ENCODE peak calls at places on chromosome 15, in nine cellular contexts. One of them, this sample, is unnamed.
A peak's percentile ranks its signal among the peaks of the same experiment; 100 is the strongest.

GRCh38 chr15:55999635-56000034 is 6.2 kb upstream of the NEDD4 start:
- DNase-seq in left cardiac atrium: no peak
- DNase-seq in Right ventricle myocardium superior: no peak
- DNase-seq in C1 segment of cervical spinal cord: no peak
- DNase-seq in NCI-H2081: no peak
- DNase-seq in aorta: no peak
- DNase-seq in RPMI7951: no peak
- DNase-seq in effector CD4-positive, alpha-beta T cell: no peak
- DNase-seq in left ventricle myocardium superior: no peak
- DNase-seq in this sample: no peak

GRCh38 chr15:90681480-90681879 is 35.7 kb upstream of the BLM start:
- DNase-seq in Right ventricle myocardium superior: no peak
- DNase-seq in aorta: peak; percentile 74
- DNase-seq in NCI-H2081: no peak
- DNase-seq in C1 segment of cervical spinal cord: no peak
- DNase-seq in effector CD4-positive, alpha-beta T cell: no peak
- DNase-seq in RPMI7951: peak; percentile 99
- DNase-seq in left cardiac atrium: no peak
- DNase-seq in left ventricle myocardium superior: no peak
- DNase-seq in this sample: no peak

GRCh38 chr15:91118796-91119590 is 18.9 kb downstream of the SV2B start:
- DNase-seq in RPMI7951: no peak
- DNase-seq in Right ventricle myocardium superior: no peak
- DNase-seq in left cardiac atrium: no peak
- DNase-seq in C1 segment of cervical spinal cord: no peak
- DNase-seq in left ventricle myocardium superior: no peak
- DNase-seq in effector CD4-positive, alpha-beta T cell: no peak
- DNase-seq in aorta: no peak
- DNase-seq in NCI-H2081: no peak
- DNase-seq in this sample: no peak

GRCh38 chr15:69253156-69253555 is 45.6 kb upstream of the PAQR5 start:
- DNase-seq in aorta: peak; percentile 48
- DNase-seq in left cardiac atrium: peak; percentile 61
- DNase-seq in RPMI7951: peak; percentile 97
- DNase-seq in effector CD4-positive, alpha-beta T cell: no peak
- DNase-seq in C1 segment of cervical spinal cord: no peak
- DNase-seq in left ventricle myocardium superior: no peak
- DNase-seq in NCI-H2081: no peak
- DNase-seq in Right ventricle myocardium superior: no peak
- DNase-seq in this sample: no peak

GRCh38 chr15:74365619-74366445 is 1.6 kb downstream of the CYP11A1 start:
- DNase-seq in NCI-H2081: no peak
- DNase-seq in left ventricle myocardium superior: peak; percentile 68
- DNase-seq in effector CD4-positive, alpha-beta T cell: no peak
- DNase-seq in RPMI7951: no peak
- DNase-seq in left cardiac atrium: peak; percentile 63
- DNase-seq in Right ventricle myocardium superior: peak; percentile 71
- DNase-seq in aorta: peak; percentile 65
- DNase-seq in C1 segment of cervical spinal cord: no peak
- DNase-seq in this sample: no peak

GRCh38 chr15:57256941-57257340 is 119.4 kb upstream of the CGNL1 start:
- DNase-seq in left ventricle myocardium superior: no peak
- DNase-seq in aorta: no peak
- DNase-seq in left cardiac atrium: no peak
- DNase-seq in NCI-H2081: no peak
- DNase-seq in RPMI7951: no peak
- DNase-seq in C1 segment of cervical spinal cord: no peak
- DNase-seq in Right ventricle myocardium superior: no peak
- DNase-seq in effector CD4-positive, alpha-beta T cell: no peak
- DNase-seq in this sample: no peak

GRCh38 chr15:47541587-47541986 is 175.7 kb upstream of the SEMA6D start:
- DNase-seq in left cardiac atrium: no peak
- DNase-seq in left ventricle myocardium superior: no peak
- DNase-seq in Right ventricle myocardium superior: no peak
- DNase-seq in C1 segment of cervical spinal cord: no peak
- DNase-seq in aorta: no peak
- DNase-seq in NCI-H2081: no peak
- DNase-seq in RPMI7951: no peak
- DNase-seq in effector CD4-positive, alpha-beta T cell: no peak
- DNase-seq in this sample: no peak

GRCh38 chr15:92625297-92625980 is 30.1 kb downstream of the FAM174B start:
- DNase-seq in RPMI7951: peak; percentile 80
- DNase-seq in effector CD4-positive, alpha-beta T cell: no peak
- DNase-seq in left cardiac atrium: no peak
- DNase-seq in aorta: no peak
- DNase-seq in Right ventricle myocardium superior: no peak
- DNase-seq in C1 segment of cervical spinal cord: no peak
- DNase-seq in left ventricle myocardium superior: no peak
- DNase-seq in NCI-H2081: no peak
- DNase-seq in this sample: no peak

GRCh38 chr15:44595246-44595645 is 58.3 kb downstream of the EIF3J start:
- DNase-seq in left cardiac atrium: no peak
- DNase-seq in NCI-H2081: no peak
- DNase-seq in C1 segment of cervical spinal cord: no peak
- DNase-seq in RPMI7951: no peak
- DNase-seq in Right ventricle myocardium superior: no peak
- DNase-seq in effector CD4-positive, alpha-beta T cell: no peak
- DNase-seq in aorta: no peak
- DNase-seq in left ventricle myocardium superior: no peak
- DNase-seq in this sample: no peak

GRCh38 chr15:71802770-71803169 is 7.6 kb upstream of the NR2E3 start:
- DNase-seq in effector CD4-positive, alpha-beta T cell: no peak
- DNase-seq in left ventricle myocardium superior: no peak
- DNase-seq in aorta: no peak
- DNase-seq in Right ventricle myocardium superior: no peak
- DNase-seq in left cardiac atrium: no peak
- DNase-seq in RPMI7951: no peak
- DNase-seq in C1 segment of cervical spinal cord: no peak
- DNase-seq in NCI-H2081: no peak
- DNase-seq in this sample: no peak

GRCh38 chr15:77410701-77411613 is 8.9 kb downstream of the PEAK1 start:
- DNase-seq in effector CD4-positive, alpha-beta T cell: no peak
- DNase-seq in C1 segment of cervical spinal cord: no peak
- DNase-seq in left ventricle myocardium superior: no peak
- DNase-seq in left cardiac atrium: no peak
- DNase-seq in NCI-H2081: no peak
- DNase-seq in Right ventricle myocardium superior: no peak
- DNase-seq in RPMI7951: no peak
- DNase-seq in aorta: no peak
- DNase-seq in this sample: no peak

GRCh38 chr15:29183071-29183831 is 86.4 kb downstream of the NSMCE3 start:
- DNase-seq in left cardiac atrium: no peak
- DNase-seq in effector CD4-positive, alpha-beta T cell: no peak
- DNase-seq in aorta: no peak
- DNase-seq in RPMI7951: peak; percentile 4
- DNase-seq in Right ventricle myocardium superior: no peak
- DNase-seq in C1 segment of cervical spinal cord: no peak
- DNase-seq in left ventricle myocardium superior: no peak
- DNase-seq in NCI-H2081: no peak
- DNase-seq in this sample: no peak

GRCh38 chr15:64780600-64781156 is 5.3 kb upstream of the RBPMS2 start:
- DNase-seq in aorta: no peak
- DNase-seq in Right ventricle myocardium superior: no peak
- DNase-seq in NCI-H2081: no peak
- DNase-seq in effector CD4-positive, alpha-beta T cell: no peak
- DNase-seq in left ventricle myocardium superior: no peak
- DNase-seq in C1 segment of cervical spinal cord: no peak
- DNase-seq in left cardiac atrium: no peak
- DNase-seq in RPMI7951: no peak
- DNase-seq in this sample: no peak

GRCh38 chr15:63334821-63335220 is 46.8 kb downstream of the CA12 start:
- DNase-seq in effector CD4-positive, alpha-beta T cell: no peak
- DNase-seq in RPMI7951: no peak
- DNase-seq in left cardiac atrium: no peak
- DNase-seq in C1 segment of cervical spinal cord: no peak
- DNase-seq in Right ventricle myocardium superior: no peak
- DNase-seq in NCI-H2081: no peak
- DNase-seq in aorta: no peak
- DNase-seq in left ventricle myocardium superior: no peak
- DNase-seq in this sample: no peak

GRCh38 chr15:59398220-59398619 is 25.5 kb upstream of the MYO1E start:
- DNase-seq in aorta: no peak
- DNase-seq in effector CD4-positive, alpha-beta T cell: no peak
- DNase-seq in left cardiac atrium: no peak
- DNase-seq in Right ventricle myocardium superior: no peak
- DNase-seq in C1 segment of cervical spinal cord: no peak
- DNase-seq in NCI-H2081: no peak
- DNase-seq in left ventricle myocardium superior: no peak
- DNase-seq in RPMI7951: no peak
- DNase-seq in this sample: no peak

GRCh38 chr15:76065267-76065666 is 5.5 kb downstream of the TMEM266 start:
- DNase-seq in C1 segment of cervical spinal cord: no peak
- DNase-seq in effector CD4-positive, alpha-beta T cell: no peak
- DNase-seq in left cardiac atrium: no peak
- DNase-seq in NCI-H2081: no peak
- DNase-seq in aorta: no peak
- DNase-seq in left ventricle myocardium superior: no peak
- DNase-seq in Right ventricle myocardium superior: no peak
- DNase-seq in RPMI7951: no peak
- DNase-seq in this sample: no peak

GRCh38 chr15:89749059-89749458 is 2.0 kb downstream of the MESP1 start:
- DNase-seq in left ventricle myocardium superior: no peak
- DNase-seq in effector CD4-positive, alpha-beta T cell: no peak
- DNase-seq in NCI-H2081: no peak
- DNase-seq in aorta: no peak
- DNase-seq in C1 segment of cervical spinal cord: no peak
- DNase-seq in Right ventricle myocardium superior: no peak
- DNase-seq in left cardiac atrium: no peak
- DNase-seq in RPMI7951: no peak
- DNase-seq in this sample: no peak

This sample was measured in effector memory CD4-positive, alpha-beta T cell.